ENCODE peak calls at places on chromosomes 1 and 21, in ten cellular contexts. One of them, this sample, is unnamed.

GRCh38 chr1:225872075-225872430 is 10.1 kb downstream of the TMEM63A start:
- DNase-seq in GM23248: peak; percentile 36
- DNase-seq in LNCaP clone FGC: no peak
- DNase-seq in AG04450: no peak
- DNase-seq in GM06990: no peak
- DNase-seq in SJSA1: no peak
- DNase-seq in AG09309: no peak
- DNase-seq in heart right ventricle: no peak
- DNase-seq in pancreas: no peak
- DNase-seq in transverse colon: no peak
- DNase-seq in this sample: no peak

GRCh38 chr21:38081663-38082062 is 165.4 kb upstream of the KCNJ6 start:
- DNase-seq in pancreas: no peak
- DNase-seq in SJSA1: no peak
- DNase-seq in GM23248: no peak
- DNase-seq in LNCaP clone FGC: no peak
- DNase-seq in GM06990: no peak
- DNase-seq in AG04450: no peak
- DNase-seq in transverse colon: no peak
- DNase-seq in AG09309: no peak
- DNase-seq in heart right ventricle: no peak
- DNase-seq in this sample: no peak

GRCh38 chr1:60133848-60134247 is 60.3 kb upstream of the C1orf87 start:
- DNase-seq in LNCaP clone FGC: peak; percentile 11
- DNase-seq in heart right ventricle: no peak
- DNase-seq in transverse colon: no peak
- DNase-seq in SJSA1: peak; percentile 41
- DNase-seq in pancreas: no peak
- DNase-seq in GM23248: peak; percentile 92
- DNase-seq in AG04450: peak; percentile 8
- DNase-seq in GM06990: no peak
- DNase-seq in AG09309: peak; percentile 63
- DNase-seq in this sample: peak; percentile 68

GRCh38 chr1:246667773-246668172 is 56.4 kb upstream of the SCCPDH start:
- DNase-seq in SJSA1: no peak
- DNase-seq in transverse colon: no peak
- DNase-seq in AG09309: no peak
- DNase-seq in pancreas: no peak
- DNase-seq in heart right ventricle: no peak
- DNase-seq in AG04450: no peak
- DNase-seq in GM06990: no peak
- DNase-seq in LNCaP clone FGC: no peak
- DNase-seq in GM23248: no peak
- DNase-seq in this sample: no peak

GRCh38 chr1:24541711-24542346 is 14.1 kb upstream of the NCMAP start:
- DNase-seq in GM23248: no peak
- DNase-seq in pancreas: no peak
- DNase-seq in AG09309: no peak
- DNase-seq in AG04450: no peak
- DNase-seq in LNCaP clone FGC: no peak
- DNase-seq in heart right ventricle: peak; percentile 34
- DNase-seq in transverse colon: peak; percentile 56
- DNase-seq in GM06990: no peak
- DNase-seq in SJSA1: no peak
- DNase-seq in this sample: no peak

GRCh38 chr21:43268804-43269186 is 100.0 kb downstream of the CRYAA start:
- DNase-seq in AG04450: no peak
- DNase-seq in pancreas: no peak
- DNase-seq in transverse colon: no peak
- DNase-seq in GM23248: no peak
- DNase-seq in LNCaP clone FGC: no peak
- DNase-seq in GM06990: no peak
- DNase-seq in heart right ventricle: no peak
- DNase-seq in AG09309: no peak
- DNase-seq in SJSA1: no peak
- DNase-seq in this sample: no peak

GRCh38 chr21:39710866-39711265 is 34.1 kb upstream of the IGSF5 start:
- DNase-seq in AG09309: no peak
- DNase-seq in LNCaP clone FGC: no peak
- DNase-seq in heart right ventricle: no peak
- DNase-seq in AG04450: no peak
- DNase-seq in GM23248: no peak
- DNase-seq in SJSA1: no peak
- DNase-seq in transverse colon: no peak
- DNase-seq in GM06990: no peak
- DNase-seq in pancreas: no peak
- DNase-seq in this sample: no peak

GRCh38 chr1:27668121-27668807 is 3.7 kb downstream of the IFI6 start:
- DNase-seq in GM06990: no peak
- DNase-seq in heart right ventricle: no peak
- DNase-seq in GM23248: no peak
- DNase-seq in SJSA1: no peak
- DNase-seq in AG04450: no peak
- DNase-seq in LNCaP clone FGC: no peak
- DNase-seq in pancreas: no peak
- DNase-seq in AG09309: no peak
- DNase-seq in transverse colon: peak; percentile 6
- DNase-seq in this sample: no peak

DNA sequence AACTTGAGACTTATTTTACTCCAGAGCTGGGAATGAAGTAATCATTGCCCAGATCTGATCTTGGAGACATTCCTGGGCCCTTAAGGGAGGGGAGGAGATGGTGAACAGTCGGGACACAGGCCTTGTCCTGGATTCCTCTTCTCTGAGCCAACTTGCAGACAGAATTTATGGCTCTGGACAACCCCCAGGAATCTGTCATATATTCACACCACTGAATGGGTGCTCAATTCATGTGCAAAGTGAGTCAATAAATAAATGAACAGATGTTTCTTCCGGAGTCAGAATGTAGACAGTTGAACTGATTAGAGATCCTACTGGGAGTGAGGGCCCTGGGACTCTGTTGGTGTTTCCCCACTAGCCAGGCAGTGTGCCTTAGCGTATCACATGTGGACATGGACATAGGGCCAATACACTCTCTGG is 2.6 kb downstream of the TUFT1 start:
- DNase-seq in GM06990: no peak
- DNase-seq in AG04450: no peak
- DNase-seq in transverse colon: no peak
- DNase-seq in AG09309: peak; percentile 87
- DNase-seq in SJSA1: peak; percentile 76
- DNase-seq in LNCaP clone FGC: peak; percentile 56
- DNase-seq in GM23248: peak; percentile 78
- DNase-seq in heart right ventricle: no peak
- DNase-seq in pancreas: no peak
- DNase-seq in this sample: peak; percentile 80
- H3K4me3 ChIP-seq in GM06990: no peak overlapping the region
- H3K4me3 ChIP-seq in AG04450: peak overlapping the region; percentile 83
- H3K4me3 ChIP-seq in transverse colon: no peak overlapping the region
- H3K4me3 ChIP-seq in AG09309: no peak overlapping the region
- H3K4me3 ChIP-seq in SJSA1: no peak overlapping the region
- H3K4me3 ChIP-seq in LNCaP clone FGC: no peak overlapping the region
- H3K4me3 ChIP-seq in GM23248: peak overlapping the region; percentile 87
- H3K4me3 ChIP-seq in heart right ventricle: no peak overlapping the region
- H3K4me3 ChIP-seq in pancreas: no peak overlapping the region
- H3K4me3 ChIP-seq in this sample: no peak overlapping the region

GRCh38 chr1:84415386-84415785 is 17.1 kb downstream of the DNASE2B start:
- DNase-seq in pancreas: no peak
- DNase-seq in GM23248: peak; percentile 44
- DNase-seq in AG09309: no peak
- DNase-seq in transverse colon: no peak
- DNase-seq in heart right ventricle: no peak
- DNase-seq in AG04450: no peak
- DNase-seq in GM06990: no peak
- DNase-seq in SJSA1: no peak
- DNase-seq in LNCaP clone FGC: no peak
- DNase-seq in this sample: no peak

GRCh38 chr1:84409888-84410287 is 11.6 kb downstream of the DNASE2B start:
- DNase-seq in pancreas: no peak
- DNase-seq in LNCaP clone FGC: no peak
- DNase-seq in GM06990: no peak
- DNase-seq in GM23248: no peak
- DNase-seq in heart right ventricle: no peak
- DNase-seq in AG09309: no peak
- DNase-seq in AG04450: no peak
- DNase-seq in transverse colon: no peak
- DNase-seq in SJSA1: no peak
- DNase-seq in this sample: no peak

GRCh38 chr1:84407524-84408318 is 9.4 kb downstream of the DNASE2B start:
- DNase-seq in LNCaP clone FGC: peak; percentile 93
- DNase-seq in transverse colon: no peak
- DNase-seq in AG09309: no peak
- DNase-seq in SJSA1: no peak
- DNase-seq in heart right ventricle: no peak
- DNase-seq in pancreas: no peak
- DNase-seq in GM06990: no peak
- DNase-seq in GM23248: no peak
- DNase-seq in AG04450: no peak
- DNase-seq in this sample: peak; percentile 16

GRCh38 chr1:84410328-84411107 is 12.2 kb downstream of the DNASE2B start:
- DNase-seq in GM06990: no peak
- DNase-seq in SJSA1: no peak
- DNase-seq in AG09309: no peak
- DNase-seq in AG04450: no peak
- DNase-seq in GM23248: no peak
- DNase-seq in LNCaP clone FGC: peak; percentile 90
- DNase-seq in transverse colon: no peak
- DNase-seq in pancreas: no peak
- DNase-seq in heart right ventricle: no peak
- DNase-seq in this sample: no peak

DNA sequence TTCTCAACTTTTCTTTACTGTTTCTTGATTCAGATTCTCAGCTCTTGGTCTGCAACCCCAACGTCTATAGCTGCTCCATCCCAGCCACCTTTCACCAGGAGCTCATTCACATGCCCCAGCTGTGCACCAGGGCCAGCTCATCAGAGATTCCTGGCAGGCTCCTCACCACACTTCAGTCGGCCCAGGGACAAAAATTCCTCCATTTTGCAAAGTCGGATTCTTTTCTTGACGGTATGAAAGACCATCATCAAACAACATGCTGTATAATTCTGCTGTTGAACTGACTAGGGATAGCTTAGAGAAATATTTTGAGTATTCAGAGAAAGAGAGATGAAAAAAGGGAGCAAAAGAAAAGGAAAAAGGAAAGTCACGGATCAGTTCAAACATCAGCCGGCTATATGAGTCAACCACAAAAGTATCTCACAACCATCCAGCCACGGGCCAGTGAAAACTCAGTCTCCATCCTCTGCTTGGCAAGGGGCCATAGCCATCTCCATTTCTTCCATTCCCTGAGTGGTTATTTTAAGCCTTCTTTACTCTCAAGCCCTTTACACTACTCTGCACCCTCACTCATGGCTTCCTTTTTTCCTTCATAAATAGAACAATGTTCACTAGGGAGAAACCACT is 14.1 kb downstream of the DNASE2B start:
- DNase-seq in LNCaP clone FGC: no peak
- DNase-seq in pancreas: no peak
- DNase-seq in AG04450: peak; percentile 59
- DNase-seq in SJSA1: peak; percentile 44
- DNase-seq in transverse colon: no peak
- DNase-seq in GM23248: peak; percentile 43
- DNase-seq in GM06990: no peak
- DNase-seq in AG09309: no peak
- DNase-seq in heart right ventricle: no peak
- DNase-seq in this sample: peak; percentile 68
- H3K4me3 ChIP-seq in LNCaP clone FGC: no peak overlapping the region
- H3K4me3 ChIP-seq in pancreas: no peak overlapping the region
- H3K4me3 ChIP-seq in AG04450: peak overlapping the region; percentile 11
- H3K4me3 ChIP-seq in SJSA1: no peak overlapping the region
- H3K4me3 ChIP-seq in transverse colon: no peak overlapping the region
- H3K4me3 ChIP-seq in GM23248: no peak overlapping the region
- H3K4me3 ChIP-seq in GM06990: no peak overlapping the region
- H3K4me3 ChIP-seq in AG09309: no peak overlapping the region
- H3K4me3 ChIP-seq in heart right ventricle: no peak overlapping the region
- H3K4me3 ChIP-seq in this sample: no peak overlapping the region

DNA sequence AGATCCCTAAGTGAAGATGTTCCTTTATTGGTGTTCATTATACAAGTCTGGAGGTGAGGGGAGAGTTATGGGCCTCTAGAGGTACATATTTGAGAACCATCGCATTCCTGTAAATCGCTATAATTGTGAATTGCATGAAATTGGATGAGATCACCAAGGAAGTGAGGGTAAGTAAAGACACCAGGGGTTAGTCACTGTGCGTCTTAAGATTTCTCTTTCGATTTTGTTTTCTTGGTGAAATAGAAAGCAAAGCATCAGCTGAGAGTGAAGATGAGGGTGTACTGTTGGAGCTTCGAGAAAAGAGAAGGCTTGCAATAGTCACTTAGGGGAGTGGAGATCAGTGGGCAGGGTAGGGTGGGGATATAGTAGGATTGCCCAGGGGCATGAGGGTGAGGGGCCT is 82.1 kb downstream of the RAVER2 start:
- DNase-seq in pancreas: no peak
- DNase-seq in transverse colon: no peak
- DNase-seq in GM23248: peak; percentile 40
- DNase-seq in heart right ventricle: no peak
- DNase-seq in GM06990: no peak
- DNase-seq in AG09309: peak; percentile 13
- DNase-seq in LNCaP clone FGC: no peak
- DNase-seq in SJSA1: peak; percentile 10
- DNase-seq in AG04450: no peak
- DNase-seq in this sample: peak; percentile 31
- H3K4me3 ChIP-seq in pancreas: no peak overlapping the region
- H3K4me3 ChIP-seq in transverse colon: no peak overlapping the region
- H3K4me3 ChIP-seq in GM23248: no peak overlapping the region
- H3K4me3 ChIP-seq in heart right ventricle: no peak overlapping the region
- H3K4me3 ChIP-seq in GM06990: no peak overlapping the region
- H3K4me3 ChIP-seq in AG09309: no peak overlapping the region
- H3K4me3 ChIP-seq in LNCaP clone FGC: no peak overlapping the region
- H3K4me3 ChIP-seq in SJSA1: no peak overlapping the region
- H3K4me3 ChIP-seq in AG04450: no peak overlapping the region
- H3K4me3 ChIP-seq in this sample: no peak overlapping the region

GRCh38 chr1:32898056-32898455 is 3.1 kb downstream of the TMEM54 start:
- DNase-seq in AG04450: no peak
- DNase-seq in GM23248: no peak
- DNase-seq in LNCaP clone FGC: no peak
- DNase-seq in GM06990: no peak
- DNase-seq in transverse colon: no peak
- DNase-seq in pancreas: no peak
- DNase-seq in heart right ventricle: no peak
- DNase-seq in AG09309: no peak
- DNase-seq in SJSA1: no peak
- DNase-seq in this sample: no peak

GRCh38 chr1:32898958-32899357 is 2.2 kb downstream of the TMEM54 start:
- DNase-seq in GM23248: no peak
- DNase-seq in AG09309: no peak
- DNase-seq in AG04450: no peak
- DNase-seq in pancreas: no peak
- DNase-seq in heart right ventricle: no peak
- DNase-seq in GM06990: no peak
- DNase-seq in SJSA1: no peak
- DNase-seq in transverse colon: no peak
- DNase-seq in LNCaP clone FGC: no peak
- DNase-seq in this sample: no peak

GRCh38 chr1:32900956-32901822 is at the start of gene TMEM54:
- DNase-seq in pancreas: peak; percentile 78
- DNase-seq in AG04450: no peak
- DNase-seq in LNCaP clone FGC: no peak
- DNase-seq in AG09309: no peak
- DNase-seq in GM23248: peak; percentile 70
- DNase-seq in heart right ventricle: peak; percentile 62
- DNase-seq in transverse colon: peak; percentile 86
- DNase-seq in GM06990: no peak
- DNase-seq in SJSA1: no peak
- DNase-seq in this sample: no peak

GRCh38 chr1:32900371-32900955 is 726 bp downstream of the TMEM54 start:
- DNase-seq in GM06990: no peak
- DNase-seq in heart right ventricle: no peak
- DNase-seq in AG09309: no peak
- DNase-seq in GM23248: no peak
- DNase-seq in pancreas: no peak
- DNase-seq in transverse colon: no peak
- DNase-seq in AG04450: no peak
- DNase-seq in SJSA1: no peak
- DNase-seq in LNCaP clone FGC: no peak
- DNase-seq in this sample: no peak

GRCh38 chr1:32899586-32900296 is 1.4 kb downstream of the TMEM54 start:
- DNase-seq in transverse colon: peak; percentile 40
- DNase-seq in SJSA1: no peak
- DNase-seq in AG04450: no peak
- DNase-seq in AG09309: no peak
- DNase-seq in pancreas: no peak
- DNase-seq in GM06990: no peak
- DNase-seq in LNCaP clone FGC: no peak
- DNase-seq in GM23248: no peak
- DNase-seq in heart right ventricle: no peak
- DNase-seq in this sample: no peak
- H3K4me3 ChIP-seq in transverse colon: peak overlapping the region; percentile 84
- H3K4me3 ChIP-seq in SJSA1: no peak overlapping the region
- H3K4me3 ChIP-seq in AG04450: no peak overlapping the region
- H3K4me3 ChIP-seq in AG09309: no peak overlapping the region
- H3K4me3 ChIP-seq in pancreas: no peak overlapping the region
- H3K4me3 ChIP-seq in GM06990: no peak overlapping the region
- H3K4me3 ChIP-seq in LNCaP clone FGC: no peak overlapping the region
- H3K4me3 ChIP-seq in GM23248: no peak overlapping the region
- H3K4me3 ChIP-seq in heart right ventricle: no peak overlapping the region
- H3K4me3 ChIP-seq in this sample: no peak overlapping the region

This sample was measured in skeletal muscle cell.